ENCODE peak calls at places on chromosomes 12 and 14, in six cellular contexts. H, I, W, T, Z and Y are unnamed samples.

GRCh38 chr14:29584992-29585391 is 342.7 kb downstream of the PRKD1 start:
- DNase-seq in H (peak), I (peak), W (peak), T (peak), Z (peak), Y (peak)

GRCh38 chr12:15698377-15698867 is 90.8 kb downstream of the EPS8 start:
- DNase-seq in H (no peak), I (no peak), W (peak), T (no peak), Z (no peak), Y (no peak)

GRCh38 chr12:795305-795704 is 42.9 kb downstream of the WNK1 start:
- DNase-seq in H (no peak), I (no peak), W (no peak), T (no peak), Z (no peak), Y (no peak)

GRCh38 chr14:33714527-33715222 is 236.2 kb downstream of the EGLN3 start:
- DNase-seq in H (no peak), I (no peak), W (no peak), T (no peak), Z (peak), Y (peak)

GRCh38 chr12:128813392-128813791 is 10.4 kb downstream of the SLC15A4 start:
- DNase-seq in H (no peak), I (no peak), W (no peak), T (no peak), Z (peak), Y (no peak)

GRCh38 chr12:50111693-50112455 is at the start of gene COX14:
- DNase-seq in H (peak), I (peak), W (peak), T (peak), Z (peak), Y (peak)

GRCh38 chr12:47067778-47068431 is 11.5 kb upstream of the PCED1B start:
- DNase-seq in H (no peak), I (no peak), W (no peak), T (no peak), Z (no peak), Y (no peak)

GRCh38 chr14:103273145-103273846 is 60.7 kb upstream of the EIF5 start:
- DNase-seq in H (no peak), I (no peak), W (no peak), T (peak), Z (no peak), Y (no peak)

GRCh38 chr12:58915634-58916033 is 4.7 kb downstream of the LRIG3 start:
- DNase-seq in H (peak), I (peak), W (no peak), T (peak), Z (peak), Y (peak)

GRCh38 chr14:104076743-104077142 is 8.8 kb upstream of the ASPG start:
- DNase-seq in H (no peak), I (no peak), W (no peak), T (no peak), Z (no peak), Y (no peak)

GRCh38 chr14:88983755-88984154 is 159.3 kb downstream of the TTC8 start:
- DNase-seq in H (no peak), I (peak), W (peak), T (no peak), Z (peak), Y (peak)

GRCh38 chr14:69207435-69208041 is 16.2 kb downstream of the EXD2 start:
- DNase-seq in H (no peak), I (no peak), W (no peak), T (no peak), Z (no peak), Y (no peak)

GRCh38 chr12:79521576-79521975 is 169.2 kb downstream of the PAWR start:
- DNase-seq in H (no peak), I (no peak), W (no peak), T (no peak), Z (no peak), Y (peak)

GRCh38 chr14:72567226-72567625 is 326.7 kb downstream of the DPF3 start:
- DNase-seq in H (peak), I (no peak), W (no peak), T (no peak), Z (no peak), Y (no peak)

GRCh38 chr14:60266021-60266937 is 17.3 kb downstream of the PPM1A start:
- DNase-seq in H (no peak), I (peak), W (no peak), T (no peak), Z (no peak), Y (peak)

GRCh38 chr12:52636592-52637258 is 15.3 kb downstream of the KRT2 start:
- DNase-seq in H (no peak), I (no peak), W (no peak), T (no peak), Z (no peak), Y (no peak)

GRCh38 chr14:43872752-43873655 is 634.1 kb downstream of the FSCB start:
- DNase-seq in H (no peak), I (no peak), W (no peak), T (no peak), Z (no peak), Y (no peak)

GRCh38 chr12:9646794-9647622 is 22.5 kb upstream of the CLEC2D start:
- DNase-seq in H (no peak), I (no peak), W (peak), T (no peak), Z (peak), Y (peak)

GRCh38 chr14:77988966-77989365 is 181.2 kb upstream of the NRXN3 start:
- DNase-seq in H (no peak), I (peak), W (peak), T (peak), Z (peak), Y (peak)

GRCh38 chr12:54598966-54599365 is 10.5 kb upstream of the PPP1R1A start:
- DNase-seq in H (no peak), I (no peak), W (no peak), T (peak), Z (no peak), Y (no peak)

GRCh38 chr14:55122441-55122986 is 6.5 kb upstream of the LGALS3 start:
- DNase-seq in H (peak), I (peak), W (no peak), T (peak), Z (no peak), Y (peak)

GRCh38 chr12:1927051-1927680 is 8.7 kb upstream of the CACNA2D4 start:
- DNase-seq in H (no peak), I (no peak), W (no peak), T (no peak), Z (no peak), Y (no peak)

GRCh38 chr12:95637471-95638155 is 86.3 kb upstream of the USP44 start:
- DNase-seq in H (no peak), I (peak), W (peak), T (no peak), Z (peak), Y (peak)

GRCh38 chr14:29927596-29928341 is at the start of gene PRKD1:
- DNase-seq in H (peak), I (peak), W (peak), T (peak), Z (peak), Y (peak)

GRCh38 chr12:110965574-110965973 is 45.2 kb upstream of the MYL2 start:
- DNase-seq in H (no peak), I (no peak), W (no peak), T (no peak), Z (no peak), Y (no peak)

GRCh38 chr12:55965941-55966407 is at the start of gene PMEL:
- DNase-seq in H (no peak), I (no peak), W (no peak), T (no peak), Z (no peak), Y (no peak)

GRCh38 chr12:98578821-98579220 is 14.7 kb upstream of the SLC25A3 start:
- DNase-seq in H (no peak), I (peak), W (peak), T (no peak), Z (peak), Y (no peak)

GRCh38 chr12:46950116-46950515 is 124.3 kb upstream of the SLC38A4 start:
- DNase-seq in H (no peak), I (no peak), W (no peak), T (no peak), Z (no peak), Y (no peak)

GRCh38 chr12:5428332-5429221 is 3.3 kb upstream of the NTF3 start:
- DNase-seq in H (no peak), I (peak), W (no peak), T (no peak), Z (no peak), Y (peak)

GRCh38 chr12:42508913-42509312 is 80.6 kb downstream of the PRICKLE1 start:
- DNase-seq in H (no peak), I (no peak), W (no peak), T (no peak), Z (no peak), Y (no peak)

GRCh38 chr12:112810235-112810917 is 18.8 kb downstream of the RPH3A start:
- DNase-seq in H (no peak), I (no peak), W (no peak), T (no peak), Z (no peak), Y (no peak)

GRCh38 chr14:68978550-68978911 is 571 bp downstream of the ACTN1 start:
- DNase-seq in H (peak), I (no peak), W (no peak), T (peak), Z (no peak), Y (no peak)

DNA sequence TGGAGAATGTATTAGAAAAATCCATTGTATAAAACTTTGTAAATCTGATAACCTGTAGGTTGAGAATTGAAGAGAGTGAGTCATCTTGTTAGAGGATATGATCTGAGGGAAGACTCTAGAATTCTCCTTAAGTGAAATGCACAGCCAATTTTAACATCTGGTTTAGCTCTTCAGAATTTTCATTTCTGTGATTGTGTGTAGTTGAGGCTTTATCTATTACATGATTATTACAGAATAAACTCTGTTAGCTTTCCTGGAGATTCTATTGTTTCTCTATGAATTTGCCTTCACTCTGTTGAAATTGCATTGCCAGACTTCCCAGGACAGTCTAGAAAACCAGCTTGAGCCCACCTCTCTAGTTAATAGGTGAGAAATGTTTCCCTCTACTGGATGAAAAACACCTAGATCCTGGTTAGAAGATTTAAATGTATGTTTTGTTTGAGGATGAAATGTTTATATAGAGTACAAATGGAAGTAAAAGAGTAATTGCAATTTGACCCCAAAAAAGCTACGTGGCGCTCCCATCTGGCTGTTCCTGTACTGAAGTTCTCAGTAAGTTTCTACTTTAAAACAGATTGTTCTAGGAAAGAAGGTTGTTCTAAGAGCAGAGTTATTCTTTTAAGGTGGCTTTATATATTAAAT is 2.9 kb downstream of the NUDT4 start:
- DNase-seq in H (no peak), I (no peak), W (peak), T (no peak), Z (peak), Y (peak)
- TF ChIP-seq CTCF in H (no peak), I (peak), W (peak), T (peak), Z (peak), Y (peak)

GRCh38 chr12:69984216-69984615 is 159.2 kb downstream of the MYRFL start:
- DNase-seq in H (no peak), I (no peak), W (no peak), T (no peak), Z (no peak), Y (no peak)

GRCh38 chr12:69985656-69986055 is 160.6 kb downstream of the MYRFL start:
- DNase-seq in H (no peak), I (no peak), W (peak), T (no peak), Z (no peak), Y (no peak)

GRCh38 chr12:69986109-69986508 is 161.1 kb downstream of the MYRFL start:
- DNase-seq in H (no peak), I (no peak), W (no peak), T (no peak), Z (no peak), Y (no peak)

GRCh38 chr12:69988601-69989194 is 163.7 kb downstream of the MYRFL start:
- DNase-seq in H (no peak), I (peak), W (no peak), T (no peak), Z (no peak), Y (peak)

GRCh38 chr12:69987453-69988102 is 162.6 kb downstream of the MYRFL start:
- DNase-seq in H (peak), I (peak), W (peak), T (no peak), Z (peak), Y (peak)
- TF ChIP-seq CTCF in H (no peak), I (no peak), W (no peak), T (no peak), Z (no peak), Y (no peak)

GRCh38 chr12:89353823-89354629 is 1.7 kb upstream of the DUSP6 start:
- DNase-seq in H (peak), I (peak), W (peak), T (peak), Z (peak), Y (peak)

GRCh38 chr12:89357297-89357730 is 5.0 kb upstream of the DUSP6 start:
- DNase-seq in H (peak), I (no peak), W (no peak), T (no peak), Z (no peak), Y (no peak)

GRCh38 chr12:89354630-89354931 is 2.3 kb upstream of the DUSP6 start:
- DNase-seq in H (peak), I (no peak), W (peak), T (no peak), Z (peak), Y (no peak)

GRCh38 chr12:89356069-89356665 is 3.9 kb upstream of the DUSP6 start:
- DNase-seq in H (no peak), I (no peak), W (no peak), T (no peak), Z (no peak), Y (no peak)

GRCh38 chr12:89355243-89356068 is 3.2 kb upstream of the DUSP6 start:
- DNase-seq in H (no peak), I (no peak), W (no peak), T (no peak), Z (peak), Y (no peak)
- TF ChIP-seq CTCF in H (no peak), I (peak), W (no peak), T (no peak), Z (no peak), Y (peak)

DNA sequence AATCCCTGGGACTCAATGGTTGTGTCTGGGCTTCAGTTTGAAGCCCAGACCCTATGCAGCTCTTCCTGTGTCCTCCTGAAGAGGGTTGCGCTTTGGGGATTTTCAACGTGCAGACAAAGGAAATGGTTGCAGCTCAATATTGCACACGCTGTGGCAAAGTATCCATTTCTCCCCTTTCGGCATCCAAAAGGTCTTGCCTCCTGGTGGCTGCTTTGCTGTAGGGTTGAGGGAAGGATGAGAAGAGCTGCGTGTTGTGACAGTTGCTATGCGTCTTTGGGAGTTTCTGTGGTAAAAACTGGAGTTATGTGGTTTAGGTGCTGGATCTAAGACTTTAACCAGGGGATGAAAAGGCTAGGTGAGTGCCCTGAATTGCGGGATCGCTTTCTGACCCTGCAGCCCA is 71.0 kb downstream of the ZNF664 start:
- DNase-seq in H (no peak), I (no peak), W (no peak), T (no peak), Z (no peak), Y (no peak)
- TF ChIP-seq CTCF in H (no peak), I (peak), W (no peak), T (no peak), Z (no peak), Y (no peak)

DNA sequence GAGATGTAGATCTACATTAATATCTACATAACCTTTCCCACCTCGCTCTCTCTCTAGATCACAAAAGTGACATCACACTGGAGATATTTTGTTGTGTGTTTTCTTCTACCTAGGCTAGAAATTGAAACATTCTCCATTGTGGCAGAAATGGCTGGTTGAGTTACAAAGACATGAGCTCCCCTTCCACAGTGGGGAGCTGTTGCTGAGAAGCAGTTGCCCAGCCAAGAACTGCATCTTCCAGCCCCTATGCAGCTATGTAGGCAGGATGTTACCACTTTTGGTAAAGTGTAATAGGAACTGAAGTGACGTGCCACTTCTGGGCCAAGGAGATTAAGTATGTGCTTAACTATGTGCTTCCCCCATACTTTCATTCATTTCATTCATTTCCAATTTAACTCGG is 138.7 kb upstream of the E2F7 start:
- DNase-seq in H (no peak), I (peak), W (no peak), T (no peak), Z (no peak), Y (peak)
- TF ChIP-seq CTCF in H (no peak), I (peak), W (no peak), T (no peak), Z (peak), Y (peak)

GRCh38 chr14:98138666-98139065 is 1133.3 kb downstream of the BCL11B start:
- DNase-seq in H (peak), I (no peak), W (peak), T (peak), Z (peak), Y (no peak)
- TF ChIP-seq CTCF in H (peak), I (peak), W (peak), T (peak), Z (peak), Y (no peak)